ENCODE peak calls at places on chromosomes 13 and 19, in eight cellular contexts. One of them, this sample, is unnamed.

GRCh38 chr13:20360835-20361412 is 128.8 kb upstream of the GJB6 start:
- DNase-seq in BJ: no peak
- DNase-seq in pancreas: no peak
- DNase-seq in lung: no peak
- DNase-seq in uterus: no peak
- DNase-seq in activated B cell treated with CpG ODN at 0.5 μM for 24 hours: no peak
- DNase-seq in neural progenitor cell: no peak
- DNase-seq in mesothelial cell of epicardium: no peak
- DNase-seq in this sample: no peak

GRCh38 chr19:1291761-1292418 is 6.2 kb downstream of the EFNA2 start:
- DNase-seq in neural progenitor cell: no peak
- DNase-seq in activated B cell treated with CpG ODN at 0.5 μM for 24 hours: no peak
- DNase-seq in pancreas: no peak
- DNase-seq in BJ: no peak
- DNase-seq in uterus: no peak
- DNase-seq in mesothelial cell of epicardium: no peak
- DNase-seq in lung: no peak
- DNase-seq in this sample: no peak

GRCh38 chr13:25752957-25753540 is 298.8 kb downstream of the SHISA2 start:
- DNase-seq in pancreas: peak
- DNase-seq in lung: peak
- DNase-seq in neural progenitor cell: no peak
- DNase-seq in activated B cell treated with CpG ODN at 0.5 μM for 24 hours: no peak
- DNase-seq in BJ: peak
- DNase-seq in uterus: peak
- DNase-seq in mesothelial cell of epicardium: no peak
- DNase-seq in this sample: no peak

GRCh38 chr13:102680842-102681725 is 13.8 kb downstream of the METTL21C start:
- DNase-seq in lung: no peak
- DNase-seq in BJ: peak
- DNase-seq in pancreas: no peak
- DNase-seq in mesothelial cell of epicardium: no peak
- DNase-seq in uterus: no peak
- DNase-seq in neural progenitor cell: no peak
- DNase-seq in activated B cell treated with CpG ODN at 0.5 μM for 24 hours: no peak
- DNase-seq in this sample: no peak

GRCh38 chr19:12202250-12202649 is 39.4 kb downstream of the ZNF136 start:
- DNase-seq in uterus: no peak
- DNase-seq in neural progenitor cell: peak
- DNase-seq in mesothelial cell of epicardium: no peak
- DNase-seq in BJ: no peak
- DNase-seq in pancreas: peak
- DNase-seq in lung: no peak
- DNase-seq in activated B cell treated with CpG ODN at 0.5 μM for 24 hours: peak
- DNase-seq in this sample: no peak

GRCh38 chr13:102517959-102518358 is 78.8 kb upstream of the TPP2 start:
- DNase-seq in lung: no peak
- DNase-seq in mesothelial cell of epicardium: no peak
- DNase-seq in uterus: no peak
- DNase-seq in neural progenitor cell: no peak
- DNase-seq in pancreas: no peak
- DNase-seq in activated B cell treated with CpG ODN at 0.5 μM for 24 hours: no peak
- DNase-seq in BJ: no peak
- DNase-seq in this sample: no peak

GRCh38 chr19:14023404-14024235 is 4.3 kb upstream of the RLN3 start:
- DNase-seq in activated B cell treated with CpG ODN at 0.5 μM for 24 hours: no peak
- DNase-seq in neural progenitor cell: peak
- DNase-seq in uterus: peak
- DNase-seq in BJ: no peak
- DNase-seq in mesothelial cell of epicardium: no peak
- DNase-seq in lung: peak
- DNase-seq in pancreas: peak
- DNase-seq in this sample: peak

GRCh38 chr13:110400786-110401533 is 93.9 kb downstream of the COL4A2 start:
- DNase-seq in BJ: peak
- DNase-seq in neural progenitor cell: no peak
- DNase-seq in mesothelial cell of epicardium: no peak
- DNase-seq in lung: no peak
- DNase-seq in pancreas: no peak
- DNase-seq in activated B cell treated with CpG ODN at 0.5 μM for 24 hours: no peak
- DNase-seq in uterus: peak
- DNase-seq in this sample: no peak

GRCh38 chr13:75042809-75043208 is 439.2 kb downstream of the TBC1D4 start:
- DNase-seq in BJ: no peak
- DNase-seq in pancreas: no peak
- DNase-seq in activated B cell treated with CpG ODN at 0.5 μM for 24 hours: no peak
- DNase-seq in lung: no peak
- DNase-seq in uterus: no peak
- DNase-seq in mesothelial cell of epicardium: no peak
- DNase-seq in neural progenitor cell: no peak
- DNase-seq in this sample: no peak

GRCh38 chr13:49356224-49356623 is 87.6 kb downstream of the CAB39L start:
- DNase-seq in uterus: no peak
- DNase-seq in mesothelial cell of epicardium: no peak
- DNase-seq in lung: no peak
- DNase-seq in pancreas: no peak
- DNase-seq in neural progenitor cell: no peak
- DNase-seq in BJ: peak
- DNase-seq in activated B cell treated with CpG ODN at 0.5 μM for 24 hours: no peak
- DNase-seq in this sample: no peak

GRCh38 chr13:99301913-99302636 is 5.1 kb downstream of the GPR183 start:
- DNase-seq in activated B cell treated with CpG ODN at 0.5 μM for 24 hours: no peak
- DNase-seq in BJ: no peak
- DNase-seq in pancreas: no peak
- DNase-seq in mesothelial cell of epicardium: no peak
- DNase-seq in neural progenitor cell: no peak
- DNase-seq in lung: no peak
- DNase-seq in uterus: no peak
- DNase-seq in this sample: no peak

GRCh38 chr19:44785993-44786392 is 8.3 kb downstream of the CBLC start:
- DNase-seq in mesothelial cell of epicardium: no peak
- DNase-seq in uterus: no peak
- DNase-seq in activated B cell treated with CpG ODN at 0.5 μM for 24 hours: no peak
- DNase-seq in neural progenitor cell: no peak
- DNase-seq in BJ: no peak
- DNase-seq in lung: no peak
- DNase-seq in pancreas: no peak
- DNase-seq in this sample: no peak

GRCh38 chr13:93672996-93673395 is 446.4 kb downstream of the GPC6 start:
- DNase-seq in pancreas: no peak
- DNase-seq in neural progenitor cell: no peak
- DNase-seq in lung: no peak
- DNase-seq in BJ: no peak
- DNase-seq in uterus: no peak
- DNase-seq in activated B cell treated with CpG ODN at 0.5 μM for 24 hours: no peak
- DNase-seq in mesothelial cell of epicardium: no peak
- DNase-seq in this sample: no peak

GRCh38 chr13:23986619-23987018 is 89.3 kb upstream of the C1QTNF9B start:
- DNase-seq in neural progenitor cell: no peak
- DNase-seq in lung: no peak
- DNase-seq in mesothelial cell of epicardium: no peak
- DNase-seq in BJ: peak
- DNase-seq in uterus: no peak
- DNase-seq in activated B cell treated with CpG ODN at 0.5 μM for 24 hours: no peak
- DNase-seq in pancreas: no peak
- DNase-seq in this sample: no peak

GRCh38 chr19:16316506-16316882 is 8.1 kb upstream of the KLF2 start:
- DNase-seq in mesothelial cell of epicardium: no peak
- DNase-seq in activated B cell treated with CpG ODN at 0.5 μM for 24 hours: no peak
- DNase-seq in BJ: no peak
- DNase-seq in neural progenitor cell: no peak
- DNase-seq in uterus: no peak
- DNase-seq in lung: no peak
- DNase-seq in pancreas: no peak
- DNase-seq in this sample: no peak

GRCh38 chr19:39411832-39412099 is 703 bp upstream of the PLEKHG2 start:
- DNase-seq in pancreas: peak
- DNase-seq in BJ: no peak
- DNase-seq in lung: peak
- DNase-seq in activated B cell treated with CpG ODN at 0.5 μM for 24 hours: peak
- DNase-seq in uterus: peak
- DNase-seq in mesothelial cell of epicardium: peak
- DNase-seq in neural progenitor cell: peak
- DNase-seq in this sample: peak

GRCh38 chr19:397941-398706 is 10.8 kb downstream of the C2CD4C start:
- DNase-seq in lung: no peak
- DNase-seq in BJ: no peak
- DNase-seq in pancreas: peak
- DNase-seq in uterus: peak
- DNase-seq in activated B cell treated with CpG ODN at 0.5 μM for 24 hours: no peak
- DNase-seq in mesothelial cell of epicardium: peak
- DNase-seq in neural progenitor cell: no peak
- DNase-seq in this sample: no peak

GRCh38 chr13:114196629-114197028 is 17.6 kb downstream of the CFAP97D2 start:
- DNase-seq in lung: no peak
- DNase-seq in activated B cell treated with CpG ODN at 0.5 μM for 24 hours: no peak
- DNase-seq in mesothelial cell of epicardium: no peak
- DNase-seq in pancreas: peak
- DNase-seq in neural progenitor cell: no peak
- DNase-seq in BJ: no peak
- DNase-seq in uterus: no peak
- DNase-seq in this sample: no peak

GRCh38 chr19:47651691-47652090 is 42.8 kb downstream of the BICRA start:
- DNase-seq in uterus: no peak
- DNase-seq in neural progenitor cell: no peak
- DNase-seq in lung: no peak
- DNase-seq in pancreas: no peak
- DNase-seq in BJ: no peak
- DNase-seq in mesothelial cell of epicardium: no peak
- DNase-seq in activated B cell treated with CpG ODN at 0.5 μM for 24 hours: no peak
- DNase-seq in this sample: no peak
- TF ChIP-seq CTCF in uterus: no peak
- TF ChIP-seq CTCF in neural progenitor cell: no peak
- TF ChIP-seq CTCF in lung: no peak
- TF ChIP-seq CTCF in pancreas: no peak
- TF ChIP-seq CTCF in BJ: no peak
- TF ChIP-seq CTCF in mesothelial cell of epicardium: no peak
- TF ChIP-seq CTCF in activated B cell treated with CpG ODN at 0.5 μM for 24 hours: no peak
- TF ChIP-seq CTCF in this sample: no peak

GRCh38 chr13:32024750-32025149 is 6.8 kb upstream of the FRY start:
- DNase-seq in mesothelial cell of epicardium: no peak
- DNase-seq in BJ: no peak
- DNase-seq in uterus: no peak
- DNase-seq in activated B cell treated with CpG ODN at 0.5 μM for 24 hours: no peak
- DNase-seq in neural progenitor cell: no peak
- DNase-seq in pancreas: no peak
- DNase-seq in lung: no peak
- DNase-seq in this sample: no peak

GRCh38 chr13:32023096-32023495 is 8.5 kb upstream of the FRY start:
- DNase-seq in activated B cell treated with CpG ODN at 0.5 μM for 24 hours: no peak
- DNase-seq in neural progenitor cell: no peak
- DNase-seq in BJ: no peak
- DNase-seq in pancreas: no peak
- DNase-seq in lung: no peak
- DNase-seq in mesothelial cell of epicardium: no peak
- DNase-seq in uterus: no peak
- DNase-seq in this sample: no peak

GRCh38 chr13:32021785-32022184 is 9.8 kb upstream of the FRY start:
- DNase-seq in mesothelial cell of epicardium: no peak
- DNase-seq in activated B cell treated with CpG ODN at 0.5 μM for 24 hours: no peak
- DNase-seq in uterus: no peak
- DNase-seq in neural progenitor cell: no peak
- DNase-seq in lung: no peak
- DNase-seq in pancreas: no peak
- DNase-seq in BJ: no peak
- DNase-seq in this sample: no peak

GRCh38 chr13:32022292-32022691 is 9.3 kb upstream of the FRY start:
- DNase-seq in uterus: peak
- DNase-seq in BJ: no peak
- DNase-seq in pancreas: no peak
- DNase-seq in mesothelial cell of epicardium: no peak
- DNase-seq in activated B cell treated with CpG ODN at 0.5 μM for 24 hours: no peak
- DNase-seq in lung: no peak
- DNase-seq in neural progenitor cell: peak
- DNase-seq in this sample: no peak

GRCh38 chr13:32023698-32024097 is 7.9 kb upstream of the FRY start:
- DNase-seq in BJ: no peak
- DNase-seq in activated B cell treated with CpG ODN at 0.5 μM for 24 hours: no peak
- DNase-seq in neural progenitor cell: no peak
- DNase-seq in mesothelial cell of epicardium: no peak
- DNase-seq in uterus: no peak
- DNase-seq in pancreas: no peak
- DNase-seq in lung: no peak
- DNase-seq in this sample: no peak
- TF ChIP-seq CTCF in BJ: peak
- TF ChIP-seq CTCF in activated B cell treated with CpG ODN at 0.5 μM for 24 hours: no peak
- TF ChIP-seq CTCF in neural progenitor cell: no peak
- TF ChIP-seq CTCF in mesothelial cell of epicardium: peak
- TF ChIP-seq CTCF in uterus: no peak
- TF ChIP-seq CTCF in pancreas: no peak
- TF ChIP-seq CTCF in lung: no peak
- TF ChIP-seq CTCF in this sample: peak

GRCh38 chr13:47592256-47592655 is 408.8 kb downstream of the SUCLA2 start:
- DNase-seq in pancreas: no peak
- DNase-seq in activated B cell treated with CpG ODN at 0.5 μM for 24 hours: no peak
- DNase-seq in BJ: no peak
- DNase-seq in lung: no peak
- DNase-seq in neural progenitor cell: no peak
- DNase-seq in mesothelial cell of epicardium: no peak
- DNase-seq in uterus: no peak
- DNase-seq in this sample: no peak

DNA sequence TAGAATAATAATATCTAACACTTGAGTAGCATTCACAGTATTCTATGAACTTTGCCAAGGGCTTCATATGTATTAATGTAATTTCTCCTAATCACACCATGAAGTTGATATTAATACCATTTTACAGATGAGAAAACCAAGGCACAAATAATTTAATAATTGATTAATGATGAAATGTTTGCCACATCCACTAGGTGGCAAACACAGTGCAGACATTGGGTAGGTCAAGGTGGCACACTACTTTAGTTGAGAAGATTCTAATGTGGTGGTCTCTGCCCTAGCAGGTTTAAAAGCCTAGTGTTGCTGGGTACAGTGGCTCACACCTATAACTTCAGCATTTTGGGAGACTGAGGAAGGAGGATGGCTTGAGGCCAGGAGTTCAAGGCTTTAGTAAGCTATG is 412.4 kb downstream of the SUCLA2 start:
- DNase-seq in mesothelial cell of epicardium: no peak
- DNase-seq in uterus: no peak
- DNase-seq in activated B cell treated with CpG ODN at 0.5 μM for 24 hours: no peak
- DNase-seq in lung: no peak
- DNase-seq in BJ: no peak
- DNase-seq in neural progenitor cell: no peak
- DNase-seq in pancreas: no peak
- DNase-seq in this sample: no peak
- TF ChIP-seq CTCF in mesothelial cell of epicardium: peak
- TF ChIP-seq CTCF in uterus: no peak
- TF ChIP-seq CTCF in activated B cell treated with CpG ODN at 0.5 μM for 24 hours: no peak
- TF ChIP-seq CTCF in lung: no peak
- TF ChIP-seq CTCF in BJ: peak
- TF ChIP-seq CTCF in neural progenitor cell: peak
- TF ChIP-seq CTCF in pancreas: no peak
- TF ChIP-seq CTCF in this sample: no peak

DNA sequence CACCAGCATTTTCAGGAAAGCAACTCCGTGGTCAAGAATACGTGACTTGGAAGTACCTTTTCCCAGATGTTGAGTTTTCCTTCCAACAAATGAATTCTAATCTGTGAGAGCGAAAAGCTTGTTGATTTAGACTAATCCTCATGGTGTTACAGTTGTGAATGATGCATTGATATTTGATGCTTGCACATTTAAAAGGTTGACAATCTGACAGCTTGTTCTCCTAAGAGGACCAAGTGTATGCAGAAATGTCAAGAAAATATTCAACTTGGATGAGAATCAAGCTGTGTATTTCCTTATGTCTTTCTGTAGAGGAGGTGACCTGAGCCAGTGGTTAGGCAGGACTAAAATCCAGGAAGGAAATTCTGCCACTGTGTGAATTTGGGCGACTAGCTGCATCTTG is 270.3 kb downstream of the ABCC4 start:
- DNase-seq in pancreas: no peak
- DNase-seq in neural progenitor cell: no peak
- DNase-seq in mesothelial cell of epicardium: no peak
- DNase-seq in uterus: no peak
- DNase-seq in BJ: no peak
- DNase-seq in lung: no peak
- DNase-seq in activated B cell treated with CpG ODN at 0.5 μM for 24 hours: no peak
- DNase-seq in this sample: no peak
- TF ChIP-seq CTCF in pancreas: no peak
- TF ChIP-seq CTCF in neural progenitor cell: no peak
- TF ChIP-seq CTCF in mesothelial cell of epicardium: no peak
- TF ChIP-seq CTCF in uterus: no peak
- TF ChIP-seq CTCF in BJ: no peak
- TF ChIP-seq CTCF in lung: no peak
- TF ChIP-seq CTCF in activated B cell treated with CpG ODN at 0.5 μM for 24 hours: no peak
- TF ChIP-seq CTCF in this sample: no peak

This sample was measured in neural crest cell.